ENCODE peak calls at places on chromosomes 11 and 22, in four cellular contexts. E is body of pancreas, S is fibroblast of the aortic adventitia, F is GM12865. P is an unnamed sample.

GRCh38 chr11:79160786-79161403 is 279.9 kb downstream of the TENM4 start:
- DNase-seq in S (peak; percentile 64), F (peak; percentile 12), E (no peak), P (no peak)

GRCh38 chr11:131052367-131052766 is 136.1 kb upstream of the SNX19 start:
- DNase-seq in F (no peak), E (no peak), S (no peak), P (no peak)

GRCh38 chr11:128929468-128929867 is 13.2 kb downstream of the TP53AIP1 start:
- DNase-seq in E (no peak), S (no peak), F (peak; percentile 24), P (no peak)

GRCh38 chr11:57597971-57598830 is 716 bp downstream of the SERPING1 start:
- DNase-seq in S (peak; percentile 63), E (peak; percentile 66), F (no peak), P (peak; percentile 16)

GRCh38 chr11:40388097-40388818 is 1071.2 kb downstream of the LRRC4C start:
- DNase-seq in F (no peak), E (no peak), S (peak; percentile 4), P (no peak)

GRCh38 chr11:65661599-65662246 is 993 bp downstream of the RELA start:
- DNase-seq in S (no peak), F (no peak), E (peak; percentile 12), P (no peak)

GRCh38 chr22:49203863-49204598 is 623.6 kb downstream of the BRD1 start:
- DNase-seq in F (no peak), S (no peak), E (no peak), P (no peak)

GRCh38 chr11:109808569-109808968 is 284.6 kb upstream of the ZC3H12C start:
- DNase-seq in E (no peak), S (peak; percentile 57), F (no peak), P (no peak)

GRCh38 chr11:47523491-47524199 is 29.3 kb downstream of the CELF1 start:
- DNase-seq in S (peak; percentile 78), F (peak; percentile 54), E (peak; percentile 28), P (no peak)

GRCh38 chr11:64856382-64857227 is 12.2 kb upstream of the CDC42BPG start:
- DNase-seq in E (peak; percentile 50), F (peak; percentile 71), S (peak; percentile 77), P (peak; percentile 90)

GRCh38 chr11:9158898-9159391 is 67.5 kb upstream of the SCUBE2 start:
- DNase-seq in E (no peak), S (peak; percentile 78), F (no peak), P (no peak)

GRCh38 chr22:23192133-23192532 is 11.8 kb downstream of the BCR start:
- DNase-seq in S (no peak), E (peak; percentile 72), F (no peak), P (no peak)

GRCh38 chr11:108511851-108512474 is 13.8 kb upstream of the POGLUT3 start:
- DNase-seq in F (no peak), E (no peak), S (peak; percentile 39), P (no peak)

GRCh38 chr11:74685905-74686304 is 45.3 kb downstream of the CHRDL2 start:
- DNase-seq in E (no peak), F (peak; percentile 9), S (no peak), P (peak; percentile 2)

GRCh38 chr11:134942633-134943032 is 530.6 kb upstream of the B3GAT1 start:
- DNase-seq in F (no peak), E (no peak), S (no peak), P (no peak)

GRCh38 chr22:38724926-38725571 is 19.3 kb downstream of the GTPBP1 start:
- DNase-seq in S (peak; percentile 36), E (no peak), F (peak; percentile 46), P (peak; percentile 57)

GRCh38 chr11:6298605-6299004 is 21.7 kb downstream of the CAVIN3 start:
- DNase-seq in S (peak; percentile 25), E (peak; percentile 80), F (peak; percentile 55), P (peak; percentile 23)
- TF ChIP-seq CTCF in S (peak; percentile 72), E (peak; percentile 81), F (peak; percentile 58), P (peak; percentile 51)

GRCh38 chr11:123363556-123363955 is 66.5 kb upstream of the GRAMD1B start:
- DNase-seq in F (no peak), E (no peak), S (no peak), P (no peak)
- H3K4me3 ChIP-seq in F (no peak overlapping the region), E (no peak overlapping the region), S (no peak overlapping the region), P (no peak overlapping the region)

DNA sequence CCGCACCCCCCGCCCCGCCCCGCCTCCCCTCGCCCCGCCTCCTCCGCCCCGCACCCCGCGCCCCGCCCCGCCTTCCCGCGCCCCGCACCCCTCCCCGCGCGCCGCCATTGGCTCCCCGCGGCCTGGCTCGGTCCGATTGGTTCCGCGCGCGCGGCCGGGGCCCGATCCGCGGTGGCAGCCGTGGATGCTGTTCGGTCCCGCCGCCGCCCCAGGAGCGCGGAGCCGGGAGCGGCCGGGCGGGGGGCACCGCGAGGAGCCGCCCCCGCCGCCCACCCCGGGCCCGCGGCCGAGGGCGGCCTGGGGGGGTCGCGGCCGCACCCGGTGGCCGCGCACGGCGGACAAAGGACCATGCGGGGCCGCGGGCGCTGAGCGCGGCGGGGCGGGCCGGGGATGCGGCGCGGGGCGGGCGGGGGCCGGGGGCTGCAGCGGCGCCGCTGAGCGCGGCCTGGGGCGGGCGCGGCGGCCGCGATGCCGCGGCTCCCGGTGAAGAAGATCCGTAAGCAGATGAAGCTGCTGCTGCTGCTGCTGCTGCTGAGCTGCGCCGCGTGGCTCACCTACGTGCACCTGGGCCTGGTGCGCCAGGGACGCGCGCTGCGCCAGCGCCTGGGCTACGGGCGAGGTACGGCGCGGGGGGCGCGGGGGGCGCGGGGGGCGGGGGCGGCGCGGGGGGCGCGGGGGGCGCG is at the start of gene B4GALNT4:
- DNase-seq in F (no peak), E (no peak), S (peak; percentile 22), P (no peak)
- TF ChIP-seq CTCF in F (no peak), E (no peak), S (no peak), P (no peak)

DNA sequence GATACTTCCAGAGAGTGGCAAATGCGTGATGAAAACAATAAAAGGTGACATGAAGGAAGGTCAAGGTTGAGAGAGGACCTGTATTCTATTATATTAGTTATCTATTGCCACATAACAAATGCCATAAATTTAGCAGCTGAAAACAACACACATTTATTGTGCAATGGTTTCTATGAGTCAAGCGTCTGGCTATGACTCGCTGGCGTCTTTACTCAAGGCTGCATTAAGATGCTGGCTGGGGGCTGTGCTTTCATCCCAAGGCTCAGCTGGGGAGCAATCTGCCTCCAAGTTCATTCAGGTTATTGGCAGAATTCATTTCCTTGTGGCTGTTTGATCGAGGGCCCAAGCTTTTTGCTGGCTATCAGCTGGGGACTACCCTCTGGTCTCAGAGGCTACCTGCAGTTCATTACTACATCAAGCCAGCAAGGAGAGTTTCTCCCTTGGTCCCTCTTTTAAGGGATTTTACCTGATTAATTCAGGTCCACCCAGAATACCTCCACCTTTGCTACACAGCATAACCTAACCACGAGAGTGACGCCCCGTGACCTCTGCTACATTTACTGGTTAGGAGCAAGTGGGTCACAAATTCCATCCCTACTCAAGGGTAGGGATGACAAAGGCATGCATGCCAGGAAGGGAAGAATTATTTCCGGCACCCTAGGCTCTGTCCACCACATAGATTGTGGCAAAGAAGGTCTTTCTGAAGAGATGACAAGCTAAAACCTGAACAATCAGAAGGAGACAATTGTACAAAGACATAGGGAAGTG is 549.1 kb downstream of the MN1 start:
- DNase-seq in F (no peak), E (peak; percentile 38), S (peak; percentile 93), P (peak; percentile 32)
- H3K4me3 ChIP-seq in F (no peak overlapping the region), E (no peak overlapping the region), S (no peak overlapping the region), P (no peak overlapping the region)

GRCh38 chr11:81007046-81007445 is 1566.2 kb upstream of the TENM4 start:
- DNase-seq in E (no peak), F (no peak), S (peak; percentile 64), P (no peak)
- TF ChIP-seq CTCF in E (no peak), F (no peak), S (peak; percentile 13), P (no peak)